ENCODE peak calls at places on chromosomes 5 and 9, in ten cellular contexts. U is CD8-positive, alpha-beta memory T cell; S is pons; Z is fibroblast of lung; J is NCI-H2081 treated with DMSO at 0.1 percent for 48 hours; D is OCI-M1; M is naive thymus-derived CD4-positive, alpha-beta T cell; E is NAMALWA; G is stimulated activated CD4-positive, alpha-beta T cell treated with anti-CD3 and anti-CD28 coated beads, Interleukin-2, amount 100 ng/mL, for 24 hours; B is HuH-7.5. H is an unnamed sample.

GRCh38 chr5:167303582-167303981 is 987.9 kb upstream of the WWC1 start:
- DNase-seq in U (no peak), S (no peak), Z (no peak), J (no peak), D (no peak), M (no peak), E (no peak), G (no peak), B (no peak), H (no peak)

GRCh38 chr5:78417026-78417425 is 56.6 kb downstream of the SCAMP1 start:
- DNase-seq in U (no peak), S (no peak), Z (peak), J (no peak), D (no peak), M (no peak), E (no peak), G (no peak), B (no peak), H (no peak)

GRCh38 chr9:70553718-70554673 is 139.5 kb upstream of the KLF9 start:
- DNase-seq in U (no peak), S (no peak), Z (peak), J (no peak), D (no peak), M (no peak), E (no peak), G (no peak), B (no peak), H (no peak)

GRCh38 chr5:121762416-121762815 is 89.3 kb upstream of the FTMT start:
- DNase-seq in U (no peak), S (no peak), Z (no peak), J (no peak), D (no peak), M (no peak), E (no peak), G (no peak), B (no peak), H (no peak)

GRCh38 chr9:137247135-137247915 is 3.8 kb upstream of the STPG3 start:
- DNase-seq in U (no peak), S (no peak), Z (no peak), J (no peak), D (no peak), M (no peak), E (no peak), G (no peak), B (no peak), H (no peak)

GRCh38 chr9:89953824-89954223 is 349.0 kb downstream of the GADD45G start:
- DNase-seq in U (no peak), S (no peak), Z (no peak), J (no peak), D (no peak), M (no peak), E (no peak), G (no peak), B (no peak), H (no peak)

GRCh38 chr5:88172847-88173758 is 95.5 kb downstream of the TMEM161B start:
- DNase-seq in U (no peak), S (no peak), Z (peak), J (no peak), D (no peak), M (no peak), E (no peak), G (no peak), B (no peak), H (no peak)

GRCh38 chr5:39699164-39699563 is 274.4 kb upstream of the DAB2 start:
- DNase-seq in U (no peak), S (no peak), Z (peak), J (no peak), D (no peak), M (no peak), E (no peak), G (no peak), B (no peak), H (no peak)

GRCh38 chr9:99411068-99411467 is 189.0 kb downstream of the SEC61B start:
- DNase-seq in U (no peak), S (no peak), Z (peak), J (no peak), D (no peak), M (no peak), E (no peak), G (no peak), B (no peak), H (no peak)

GRCh38 chr9:130129425-130130061 is 42.7 kb upstream of the NCS1 start:
- DNase-seq in U (no peak), S (no peak), Z (peak), J (no peak), D (no peak), M (no peak), E (no peak), G (peak), B (no peak), H (no peak)

GRCh38 chr9:6692433-6692832 is 46.9 kb upstream of the GLDC start:
- DNase-seq in U (no peak), S (no peak), Z (no peak), J (no peak), D (no peak), M (no peak), E (no peak), G (no peak), B (no peak), H (no peak)

GRCh38 chr5:42718591-42718990 is 38.0 kb upstream of the CCDC152 start:
- DNase-seq in U (peak), S (no peak), Z (peak), J (no peak), D (peak), M (no peak), E (no peak), G (no peak), B (no peak), H (no peak)

GRCh38 chr5:84729326-84729725 is 344.6 kb upstream of the EDIL3 start:
- DNase-seq in U (no peak), S (peak), Z (peak), J (no peak), D (peak), M (no peak), E (no peak), G (no peak), B (no peak), H (no peak)

GRCh38 chr5:120449501-120449900 is 14.6 kb upstream of the PRR16 start:
- DNase-seq in U (no peak), S (no peak), Z (peak), J (no peak), D (no peak), M (no peak), E (no peak), G (no peak), B (no peak), H (no peak)

GRCh38 chr5:168356592-168356991 is 65.1 kb downstream of the WWC1 start:
- DNase-seq in U (no peak), S (no peak), Z (no peak), J (no peak), D (no peak), M (no peak), E (no peak), G (no peak), B (no peak), H (no peak)

GRCh38 chr9:73149371-73150067 is 2.1 kb upstream of the ANXA1 start:
- DNase-seq in U (peak), S (no peak), Z (peak), J (no peak), D (peak), M (no peak), E (no peak), G (no peak), B (no peak), H (no peak)

GRCh38 chr5:102450313-102450990 is 48.3 kb downstream of the SLCO6A1 start:
- DNase-seq in U (no peak), S (no peak), Z (no peak), J (no peak), D (peak), M (no peak), E (peak), G (no peak), B (no peak), H (no peak)

GRCh38 chr9:120043448-120043847 is 536.5 kb downstream of the CDK5RAP2 start:
- DNase-seq in U (no peak), S (no peak), Z (no peak), J (no peak), D (no peak), M (no peak), E (no peak), G (no peak), B (no peak), H (no peak)

GRCh38 chr5:161400583-161400982 is 145.9 kb downstream of the GABRB2 start:
- DNase-seq in U (no peak), S (no peak), Z (no peak), J (no peak), D (peak), M (no peak), E (no peak), G (no peak), B (no peak), H (no peak)

GRCh38 chr9:20940447-20941176 is 90.8 kb downstream of the HACD4 start:
- DNase-seq in U (no peak), S (no peak), Z (no peak), J (no peak), D (no peak), M (no peak), E (peak), G (no peak), B (no peak), H (no peak)

GRCh38 chr5:98105651-98106050 is 667.8 kb upstream of the RGMB start:
- DNase-seq in U (no peak), S (no peak), Z (no peak), J (no peak), D (no peak), M (no peak), E (no peak), G (no peak), B (no peak), H (no peak)

GRCh38 chr9:21153688-21154608 is 12.3 kb upstream of the IFNW1 start:
- DNase-seq in U (no peak), S (peak), Z (peak), J (peak), D (peak), M (peak), E (peak), G (no peak), B (no peak), H (no peak)

GRCh38 chr9:114437401-114437893 is 49.7 kb upstream of the AKNA start:
- DNase-seq in U (no peak), S (no peak), Z (no peak), J (no peak), D (no peak), M (no peak), E (no peak), G (no peak), B (no peak), H (no peak)

GRCh38 chr5:93371893-93372292 is 209.1 kb downstream of the NR2F1-AS1 start:
- DNase-seq in U (no peak), S (no peak), Z (no peak), J (no peak), D (no peak), M (no peak), E (no peak), G (no peak), B (no peak), H (no peak)

GRCh38 chr5:88663793-88664216 is 219.2 kb downstream of the MEF2C start:
- DNase-seq in U (no peak), S (peak), Z (peak), J (no peak), D (no peak), M (no peak), E (no peak), G (no peak), B (no peak), H (no peak)

GRCh38 chr5:37668524-37669047 is 171.3 kb downstream of the GDNF start:
- DNase-seq in U (no peak), S (no peak), Z (peak), J (no peak), D (peak), M (no peak), E (no peak), G (no peak), B (peak), H (no peak)

GRCh38 chr5:170781946-170782345 is 1.6 kb upstream of the GABRP start:
- DNase-seq in U (no peak), S (no peak), Z (no peak), J (no peak), D (no peak), M (no peak), E (no peak), G (no peak), B (no peak), H (no peak)

GRCh38 chr9:128192601-128193371 is 1.4 kb upstream of the CIZ1 start:
- DNase-seq in U (peak), S (no peak), Z (peak), J (no peak), D (no peak), M (peak), E (no peak), G (peak), B (no peak), H (peak)

GRCh38 chr5:10987291-10987806 is 226.3 kb upstream of the DAP start:
- DNase-seq in U (no peak), S (no peak), Z (no peak), J (no peak), D (no peak), M (no peak), E (no peak), G (no peak), B (no peak), H (no peak)

GRCh38 chr5:167952278-167952990 is 339.0 kb upstream of the WWC1 start:
- DNase-seq in U (no peak), S (no peak), Z (no peak), J (no peak), D (no peak), M (no peak), E (no peak), G (no peak), B (no peak), H (no peak)

GRCh38 chr5:177362871-177363507 is 5.3 kb downstream of the RGS14 start:
- DNase-seq in U (peak), S (no peak), Z (no peak), J (no peak), D (peak), M (peak), E (no peak), G (peak), B (peak), H (no peak)

H was measured in thoracic aorta.